ENCODE peak calls at places on chromosomes 4 and X, in six cellular contexts. O, N, D, A, F and E are unnamed samples. For H3K4me1, the result is how much of the 10 kb centered on the place peaks cover.

GRCh38 chr4:25410820-25411529 is 33.9 kb downstream of the ANAPC4 start:
- DNase-seq in N (no peak), F (no peak), A (no peak), O (no peak), D (no peak), E (no peak)

GRCh38 chr4:110091426-110091825 is 107.0 kb downstream of the ELOVL6 start:
- DNase-seq in F (peak), D (peak), A (no peak), O (no peak), N (peak), E (peak)

GRCh38 chr4:155759372-155760252 is 791 bp downstream of the GUCY1B1 start:
- DNase-seq in F (peak), O (no peak), N (peak), A (peak), D (peak), E (peak)

GRCh38 chrX:67732864-67733263 is 189.0 kb downstream of the AR start:
- DNase-seq in D (no peak), O (no peak), A (no peak), F (no peak), N (no peak), E (no peak)

GRCh38 chrX:41148553-41148952 is 63.3 kb downstream of the USP9X start:
- DNase-seq in O (no peak), N (peak), D (peak), F (peak), A (no peak), E (peak)

GRCh38 chr4:105765690-105766407 is 57.3 kb downstream of the GSTCD start:
- DNase-seq in F (peak), N (peak), O (peak), A (peak), D (peak), E (peak)

GRCh38 chr4:25441519-25442117 is 64.6 kb downstream of the ANAPC4 start:
- DNase-seq in F (peak), A (peak), D (peak), O (no peak), N (peak), E (peak)

GRCh38 chrX:17984415-17984814 is 123.3 kb upstream of the RAI2 start:
- DNase-seq in F (no peak), N (no peak), A (no peak), D (no peak), O (no peak), E (no peak)

GRCh38 chrX:111375747-111376146 is 36.2 kb downstream of the DCX start:
- DNase-seq in D (no peak), N (peak), F (no peak), O (no peak), A (no peak), E (no peak)

GRCh38 chr4:8314691-8315255 is 45.2 kb downstream of the HTRA3 start:
- DNase-seq in O (no peak), N (no peak), D (no peak), A (peak), F (no peak), E (no peak)

GRCh38 chrX:49754238-49754857 is 58.6 kb upstream of the PAGE1 start:
- DNase-seq in F (peak), O (no peak), D (peak), A (peak), N (peak), E (peak)

GRCh38 chrX:150696836-150697235 is 3.6 kb downstream of the MTMR1 start:
- DNase-seq in N (no peak), A (no peak), D (no peak), O (no peak), F (no peak), E (no peak)

GRCh38 chrX:12065251-12065650 is 73.0 kb upstream of the FRMPD4 start:
- DNase-seq in D (peak), O (peak), F (peak), A (peak), N (peak), E (peak)

GRCh38 chrX:14673764-14674163 is 144.4 kb downstream of the GLRA2 start:
- DNase-seq in N (peak), O (no peak), A (no peak), D (peak), F (peak), E (peak)

GRCh38 chr4:122224348-122224747 is 72.2 kb downstream of the BLTP1 start:
- DNase-seq in F (peak), O (no peak), A (peak), N (peak), D (peak), E (peak)

GRCh38 chrX:20680998-20681397 is 414.3 kb upstream of the RPS6KA3 start:
- DNase-seq in N (no peak), D (no peak), A (no peak), F (no peak), O (no peak), E (no peak)

GRCh38 chr4:1177274-1178141 is 5.1 kb upstream of the SPON2 start:
- DNase-seq in N (peak), O (no peak), D (no peak), A (no peak), F (no peak), E (no peak)

GRCh38 chr4:155705664-155706063 is 39.0 kb downstream of the GUCY1A1 start:
- DNase-seq in O (no peak), A (peak), N (no peak), D (peak), F (peak), E (peak)

GRCh38 chrX:120281021-120281624 is 30.1 kb downstream of the TMEM255A start:
- DNase-seq in O (no peak), N (no peak), F (no peak), D (no peak), A (no peak), E (no peak)

GRCh38 chr4:98260047-98260578 is 1.1 kb upstream of the RAP1GDS1 start:
- DNase-seq in A (peak), N (no peak), O (no peak), F (peak), D (peak), E (no peak)

GRCh38 chrX:46737462-46737861 is 21.5 kb downstream of the SLC9A7 start:
- DNase-seq in N (peak), F (no peak), D (peak), O (no peak), A (no peak), E (peak)

GRCh38 chr4:53476232-53477037 is 99.0 kb downstream of the FIP1L1 start:
- DNase-seq in D (peak), O (no peak), A (peak), N (peak), F (no peak), E (peak)

GRCh38 chr4:71765349-71765748 is 18.5 kb downstream of the GC start:
- DNase-seq in N (peak), D (peak), F (no peak), O (no peak), A (no peak), E (peak)

GRCh38 chr4:6594826-6595355 is 19.9 kb downstream of the MAN2B2 start:
- DNase-seq in D (peak), N (peak), O (no peak), F (no peak), A (no peak), E (no peak)

GRCh38 chrX:85808217-85808616 is 239.1 kb downstream of the CHM start:
- DNase-seq in F (no peak), O (no peak), D (no peak), A (no peak), N (peak), E (no peak)

GRCh38 chr4:110487873-110488272 is 11.9 kb downstream of the ENPEP start:
- DNase-seq in D (no peak), O (no peak), F (no peak), N (no peak), A (no peak), E (peak)

GRCh38 chr4:86092684-86093083 is 267.2 kb downstream of the MAPK10 start:
- DNase-seq in O (no peak), A (no peak), D (peak), F (peak), N (peak), E (peak)

GRCh38 chrX:40106677-40107290 is 9.0 kb upstream of the BCOR start:
- DNase-seq in D (no peak), F (no peak), A (no peak), O (no peak), N (no peak), E (no peak)

GRCh38 chr4:101282076-101282844 is 65.1 kb downstream of the PPP3CA start:
- DNase-seq in F (no peak), N (no peak), O (no peak), A (peak), D (no peak), E (no peak)

GRCh38 chr4:15781427-15782095 is 3.4 kb downstream of the CD38 start:
- DNase-seq in N (peak), A (no peak), O (no peak), F (no peak), D (no peak), E (no peak)

GRCh38 chr4:10106421-10107039 is 10.1 kb downstream of the WDR1 start:
- DNase-seq in O (no peak), A (no peak), D (peak), F (peak), N (peak), E (peak)
- H3K9ac ChIP-seq in O (no peak), A (no peak), D (peak), F (no peak), N (peak), E (peak)

DNA sequence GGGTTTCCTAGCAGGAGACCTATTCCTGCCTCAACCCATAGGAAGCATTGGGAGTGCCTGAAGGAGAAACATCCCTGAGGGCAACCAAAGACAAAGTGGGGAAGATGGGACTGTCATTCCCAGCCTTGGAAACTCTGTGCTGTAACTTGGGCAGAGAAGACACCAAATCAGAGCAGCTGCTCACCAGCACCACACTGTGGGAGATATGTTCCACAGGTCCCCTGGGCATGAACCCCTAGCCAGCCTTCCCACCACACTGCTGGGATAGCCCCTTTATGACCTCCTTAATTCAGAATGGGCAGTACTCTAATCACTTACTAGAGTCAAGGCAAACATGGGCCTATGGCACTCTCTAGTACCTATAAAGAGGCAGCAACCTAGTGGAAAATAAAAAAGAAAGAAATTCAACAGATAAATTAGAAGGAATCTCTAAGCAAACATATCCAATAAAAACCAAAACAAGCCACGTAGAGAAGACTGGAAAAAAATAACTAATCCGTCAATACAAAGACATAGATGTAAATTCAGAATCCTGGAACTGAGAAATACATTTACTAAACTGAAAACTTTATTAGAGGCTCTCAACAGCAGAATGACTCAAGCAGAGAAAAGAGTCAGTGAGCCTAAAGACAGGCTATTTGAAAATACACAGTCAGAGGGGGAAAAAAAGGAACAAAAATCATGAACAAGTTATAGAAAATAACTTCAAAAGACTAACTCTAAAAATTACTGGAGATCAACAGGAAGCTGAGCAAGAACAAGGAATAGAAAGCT is 878.4 kb upstream of the FRG1 start:
- DNase-seq in D (no peak), O (no peak), A (peak), F (no peak), N (no peak), E (no peak)
- TF ChIP-seq CTCF in D (no peak), O (peak), A (peak), F (no peak), N (no peak), E (no peak)

DNA sequence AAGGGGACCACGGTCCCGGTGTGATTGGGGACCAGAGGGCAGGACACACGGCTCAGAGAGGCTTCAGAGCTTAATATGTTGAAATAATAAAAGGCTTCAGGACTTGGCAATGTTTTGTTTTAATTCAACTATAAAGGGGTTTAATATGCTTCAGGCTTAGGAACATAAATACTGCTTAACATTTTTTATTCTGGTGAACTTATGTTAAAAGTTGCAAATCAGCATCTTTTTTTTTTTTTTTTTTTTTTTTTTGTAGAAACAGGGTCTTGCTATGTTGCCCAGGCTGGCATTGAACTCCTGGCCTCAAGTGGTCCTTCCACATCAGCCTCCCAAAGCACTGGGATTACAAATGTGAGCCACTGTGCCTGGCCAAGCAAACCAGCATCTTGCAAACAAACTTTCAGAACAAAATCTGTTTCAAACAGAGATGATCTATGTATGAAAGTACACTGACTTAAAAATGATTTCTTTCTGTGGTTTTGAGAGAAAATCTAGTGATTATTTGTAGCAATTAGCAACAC is 37.7 kb downstream of the RHOH start:
- DNase-seq in F (no peak), A (no peak), O (no peak), N (no peak), D (no peak), E (no peak)
- H3K4me1 ChIP-seq in F (under half), A (under half), O (under half), N (under half), D (under half), E (under half)

DNA sequence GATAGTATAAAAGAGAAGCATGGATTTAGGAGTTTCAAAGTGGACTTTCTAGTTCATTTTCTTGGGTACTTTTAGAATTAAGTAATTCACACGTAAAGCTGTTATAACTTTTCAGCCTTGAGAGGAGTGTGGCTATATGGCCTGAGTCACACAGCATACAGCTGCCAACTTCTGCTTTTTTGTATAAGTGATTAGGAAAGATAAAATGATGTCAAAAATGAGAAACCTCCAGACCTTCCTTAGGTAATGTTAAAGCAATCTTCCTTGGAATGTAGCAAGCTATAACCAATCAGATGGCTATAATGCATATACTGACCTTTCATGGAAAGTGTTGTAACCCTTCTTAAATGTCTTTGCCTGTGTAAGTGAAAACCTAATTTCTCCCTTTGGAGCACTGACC is 39.2 kb downstream of the RAB40AL start:
- DNase-seq in O (no peak), D (peak), A (no peak), F (no peak), N (peak), E (peak)
- H3K9ac ChIP-seq in O (no peak), D (no peak), A (no peak), F (no peak), N (no peak), E (no peak)

DNA sequence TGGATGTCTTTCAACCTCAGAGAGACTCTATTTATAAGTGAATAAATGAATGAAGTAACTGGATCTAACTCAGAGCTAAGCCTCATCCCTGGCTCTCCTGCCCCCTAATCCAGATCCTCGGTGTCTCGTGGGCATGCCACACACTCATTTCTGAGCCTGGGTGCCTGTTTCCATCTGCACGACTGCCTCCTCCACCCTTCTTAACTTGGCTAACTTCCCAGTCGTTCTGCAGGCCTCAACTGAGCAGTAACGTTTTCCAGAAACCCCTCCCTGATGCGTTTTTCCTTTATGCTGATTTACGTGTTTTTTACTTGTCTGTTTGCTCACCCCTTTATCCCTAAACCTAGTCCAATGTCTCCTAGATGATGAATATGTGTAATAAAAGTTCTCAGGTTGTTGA is 186.9 kb upstream of the HS3ST1 start:
- DNase-seq in F (no peak), N (no peak), A (no peak), O (no peak), D (no peak), E (no peak)
- TF ChIP-seq CTCF in F (no peak), N (no peak), A (no peak), O (no peak), D (no peak), E (no peak)

GRCh38 chr4:89685690-89686089 is 151.3 kb downstream of the SNCA start:
- DNase-seq in O (no peak), F (no peak), N (no peak), A (no peak), D (no peak), E (no peak)
- H3K4me1 ChIP-seq in O (under half), F (under half), N (under half), A (under half), D (under half), E (under half)

GRCh38 chrX:66163849-66164401 is at the start of gene HEPH:
- DNase-seq in D (peak), N (peak), F (no peak), O (peak), A (peak), E (peak)

GRCh38 chrX:66164470-66164869 is 423 bp downstream of the HEPH start:
- DNase-seq in A (no peak), N (peak), D (no peak), F (no peak), O (no peak), E (no peak)

GRCh38 chrX:66164931-66165330 is 884 bp downstream of the HEPH start:
- DNase-seq in F (no peak), O (no peak), A (no peak), D (no peak), N (no peak), E (no peak)

GRCh38 chrX:66162331-66162822 is 1.7 kb upstream of the HEPH start:
- DNase-seq in D (no peak), N (peak), O (no peak), F (no peak), A (no peak), E (no peak)

GRCh38 chrX:66163447-66163846 is 600 bp upstream of the HEPH start:
- DNase-seq in F (no peak), A (no peak), N (no peak), D (no peak), O (no peak), E (no peak)
- H3K9ac ChIP-seq in F (no peak), A (no peak), N (no peak), D (no peak), O (no peak), E (no peak)

GRCh38 chr4:24196785-24197184 is 306.9 kb upstream of the PPARGC1A start:
- DNase-seq in A (no peak), O (no peak), N (no peak), D (no peak), F (no peak), E (no peak)

GRCh38 chr4:24192018-24192641 is 302.3 kb upstream of the PPARGC1A start:
- DNase-seq in O (no peak), D (no peak), N (no peak), A (no peak), F (no peak), E (no peak)

GRCh38 chr4:24197891-24198290 is 308.0 kb upstream of the PPARGC1A start:
- DNase-seq in A (no peak), O (no peak), F (no peak), N (no peak), D (peak), E (peak)

GRCh38 chr4:24195976-24196736 is 306.3 kb upstream of the PPARGC1A start:
- DNase-seq in O (no peak), D (peak), F (no peak), A (peak), N (no peak), E (no peak)
- TF ChIP-seq CTCF in O (peak), D (no peak), F (no peak), A (peak), N (no peak), E (no peak)

GRCh38 chr4:80731436-80731835 is 299.1 kb upstream of the BMP3 start:
- DNase-seq in D (no peak), F (no peak), N (peak), A (no peak), O (no peak), E (no peak)
- H3K4me1 ChIP-seq in D (under half), F (under half), N (under half), A (under half), O (under half), E (under half)